ENCODE peak calls at places on chromosome 3, in four cellular contexts. K, M, J and O are unnamed samples.

GRCh38 chr3:72379500-72380187 is 468.6 kb downstream of the SHQ1 start:
- DNase-seq in M (no peak), J (no peak), K (no peak), O (no peak)

GRCh38 chr3:186208328-186208989 is 99.6 kb upstream of the ETV5 start:
- DNase-seq in K (no peak), J (no peak), M (no peak), O (no peak)

GRCh38 chr3:32699429-32699828 is 14.4 kb downstream of the CNOT10 start:
- DNase-seq in M (no peak), K (no peak), J (no peak), O (peak)

GRCh38 chr3:125349055-125349454 is 26.1 kb downstream of the ZNF148 start:
- DNase-seq in M (no peak), J (no peak), K (no peak), O (no peak)

GRCh38 chr3:67090472-67090871 is 92.4 kb downstream of the KBTBD8 start:
- DNase-seq in J (no peak), K (no peak), M (no peak), O (no peak)

GRCh38 chr3:12995389-12996180 is 77.6 kb downstream of the IQSEC1 start:
- DNase-seq in J (no peak), M (no peak), K (peak), O (peak)

GRCh38 chr3:11161666-11162065 is 7.4 kb downstream of the HRH1 start:
- DNase-seq in J (no peak), K (no peak), M (no peak), O (no peak)

GRCh38 chr3:18444597-18445420 is 19.7 kb upstream of the SATB1 start:
- DNase-seq in M (peak), J (no peak), K (peak), O (peak)

GRCh38 chr3:32045091-32045964 is 61.1 kb upstream of the GPD1L start:
- DNase-seq in M (peak), J (no peak), K (peak), O (no peak)

GRCh38 chr3:112773864-112774263 is 72.8 kb downstream of the CD200R1L start:
- DNase-seq in M (peak), K (no peak), J (no peak), O (no peak)

GRCh38 chr3:178845446-178846118 is 226.0 kb downstream of the ZMAT3 start:
- DNase-seq in M (no peak), K (no peak), J (no peak), O (no peak)

GRCh38 chr3:8980756-8981257 is 17.5 kb upstream of the RAD18 start:
- DNase-seq in K (no peak), J (no peak), M (no peak), O (no peak)

GRCh38 chr3:121957674-121958419 is 63.6 kb downstream of the SLC15A2 start:
- DNase-seq in K (no peak), M (no peak), J (no peak), O (no peak)

GRCh38 chr3:58522759-58523425 is 14.1 kb downstream of the ACOX2 start:
- DNase-seq in K (peak), J (no peak), M (no peak), O (no peak)

GRCh38 chr3:58291671-58292338 is 14.2 kb upstream of the RPP14 start:
- DNase-seq in M (no peak), K (no peak), J (no peak), O (no peak)

GRCh38 chr3:117788086-117788485 is 1078.5 kb downstream of the TUSC7 start:
- DNase-seq in K (no peak), J (no peak), M (peak), O (no peak)

GRCh38 chr3:43995078-43995928 is 246.4 kb upstream of the TOPAZ1 start:
- DNase-seq in M (peak), K (no peak), J (no peak), O (no peak)

GRCh38 chr3:147422226-147422933 is 13.2 kb downstream of the ZIC1 start:
- DNase-seq in J (no peak), K (no peak), M (no peak), O (no peak)

GRCh38 chr3:126678691-126679317 is 23.9 kb upstream of the TXNRD3 start:
- DNase-seq in K (no peak), M (no peak), J (no peak), O (no peak)

GRCh38 chr3:127427169-127427655 is 139.4 kb upstream of the PRR20G start:
- DNase-seq in K (no peak), M (no peak), J (no peak), O (no peak)

GRCh38 chr3:15453501-15453900 is 26.1 kb downstream of the EAF1 start:
- DNase-seq in J (no peak), K (no peak), M (no peak), O (no peak)

GRCh38 chr3:23549148-23549910 is 256.4 kb upstream of the UBE2E1 start:
- DNase-seq in K (no peak), M (peak), J (no peak), O (no peak)

GRCh38 chr3:108602249-108602934 is 12.9 kb downstream of the DZIP3 start:
- DNase-seq in K (no peak), J (no peak), M (no peak), O (no peak)

GRCh38 chr3:107643038-107643883 is 120.5 kb downstream of the BBX start:
- DNase-seq in J (no peak), M (peak), K (no peak), O (no peak)

GRCh38 chr3:193593666-193594025 is 638 bp downstream of the OPA1 start:
- DNase-seq in K (peak), J (no peak), M (peak), O (peak)

GRCh38 chr3:155281892-155282291 is 11.6 kb downstream of the STRIT1 start:
- DNase-seq in J (no peak), K (no peak), M (no peak), O (no peak)

GRCh38 chr3:177177670-177178295 is 19.5 kb downstream of the TBL1XR1 start:
- DNase-seq in M (no peak), J (no peak), K (no peak), O (no peak)

GRCh38 chr3:41716391-41716910 is 245.5 kb downstream of the ULK4 start:
- DNase-seq in M (no peak), K (no peak), J (no peak), O (no peak)

GRCh38 chr3:44554626-44555592 is at the start of gene ZKSCAN7:
- DNase-seq in M (no peak), J (peak), K (peak), O (no peak)

GRCh38 chr3:143011705-143012104 is 10.3 kb downstream of the U2SURP start:
- DNase-seq in M (no peak), K (no peak), J (no peak), O (no peak)

GRCh38 chr3:143014921-143015320 is 13.6 kb downstream of the U2SURP start:
- DNase-seq in J (no peak), M (no peak), K (no peak), O (no peak)

DNA sequence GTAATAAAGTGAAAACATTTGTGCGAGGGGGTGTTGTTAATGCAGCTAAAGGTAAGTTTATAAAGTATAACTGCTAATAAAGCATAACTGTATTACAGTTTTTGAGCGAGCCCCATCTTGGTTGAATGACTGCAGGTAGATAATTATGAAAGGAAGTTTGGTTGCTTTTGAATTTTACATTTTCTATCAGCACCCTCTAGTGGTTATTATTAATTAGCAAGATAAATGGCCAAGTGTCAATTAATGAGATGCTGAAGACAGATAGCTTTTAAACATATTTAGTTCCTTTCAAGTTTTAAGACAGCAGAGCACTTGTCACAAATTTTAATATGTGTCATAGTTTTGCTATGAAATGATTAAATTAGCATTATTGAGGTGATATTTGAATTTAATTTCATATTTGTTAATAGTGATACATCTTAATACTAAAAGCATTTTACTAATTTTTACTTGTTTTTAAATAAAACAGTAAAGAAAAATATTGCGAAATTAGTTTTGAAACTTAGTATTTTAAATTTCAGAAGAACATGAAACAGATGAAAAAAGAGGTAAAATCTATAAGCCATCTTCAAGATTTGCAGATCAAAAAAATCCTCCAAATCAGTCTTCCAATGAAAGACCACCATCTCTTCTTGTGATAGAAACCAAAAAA is 15.1 kb downstream of the U2SURP start:
- DNase-seq in M (no peak), J (no peak), K (no peak), O (no peak)
- TF ChIP-seq JUN in M (no peak), J (no peak), K (no peak), O (no peak)

GRCh38 chr3:27716309-27716708 is 5.8 kb downstream of the EOMES start:
- DNase-seq in K (no peak), J (no peak), M (no peak), O (no peak)

GRCh38 chr3:27717200-27717852 is 4.8 kb downstream of the EOMES start:
- DNase-seq in J (no peak), M (no peak), K (no peak), O (no peak)

GRCh38 chr3:27715454-27715806 is 6.7 kb downstream of the EOMES start:
- DNase-seq in M (no peak), K (no peak), J (no peak), O (no peak)

GRCh38 chr3:27714692-27715453 is 7.2 kb downstream of the EOMES start:
- DNase-seq in J (no peak), K (peak), M (no peak), O (no peak)

GRCh38 chr3:27715863-27716262 is 6.3 kb downstream of the EOMES start:
- DNase-seq in M (no peak), J (no peak), K (no peak), O (no peak)
- TF ChIP-seq RNF2 in M (no peak), J (no peak), K (no peak), O (no peak)

GRCh38 chr3:195394700-195395099 is 48.1 kb downstream of the ACAP2 start:
- DNase-seq in K (no peak), J (no peak), M (no peak), O (no peak)
- TF ChIP-seq JUN in K (no peak), J (no peak), M (no peak), O (no peak)

GRCh38 chr3:183551930-183552329 is 3.6 kb downstream of the KLHL6 start:
- DNase-seq in J (no peak), M (no peak), K (no peak), O (no peak)

GRCh38 chr3:183553263-183554026 is 2.1 kb downstream of the KLHL6 start:
- DNase-seq in J (no peak), K (no peak), M (no peak), O (no peak)

GRCh38 chr3:183554377-183554776 is 1.1 kb downstream of the KLHL6 start:
- DNase-seq in J (no peak), K (no peak), M (no peak), O (no peak)

GRCh38 chr3:183560607-183561006 is 5.1 kb upstream of the KLHL6 start:
- DNase-seq in K (no peak), M (peak), J (no peak), O (no peak)

DNA sequence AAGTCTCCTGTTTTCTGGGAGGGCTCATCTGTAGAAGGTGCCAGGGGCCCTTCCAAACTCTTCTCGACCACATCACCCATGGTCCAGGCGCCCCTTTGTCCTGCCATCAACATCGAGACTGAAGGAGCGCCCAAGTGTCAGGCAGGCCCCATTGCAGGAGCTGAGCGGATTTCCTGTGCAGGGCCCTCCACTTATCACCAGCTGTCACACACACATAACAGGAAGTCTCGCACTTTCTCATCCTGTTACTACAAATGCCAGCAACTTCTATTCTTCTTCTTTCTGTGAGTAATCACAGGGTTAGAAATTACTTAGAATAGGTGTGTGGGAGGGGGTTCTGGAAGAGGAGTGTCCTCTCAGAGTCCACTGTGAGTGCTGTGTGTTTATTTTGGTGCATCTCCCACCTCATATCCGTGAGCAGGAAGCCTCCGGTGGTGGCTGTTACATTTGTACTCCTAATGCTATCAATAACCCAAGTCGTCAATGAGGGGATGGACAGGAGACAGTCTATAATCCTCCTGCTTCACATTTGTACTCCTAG is at the start of gene KLHL6:
- DNase-seq in M (no peak), J (no peak), K (no peak), O (no peak)
- TF ChIP-seq RNF2 in M (no peak), J (no peak), K (no peak), O (no peak)